ENCODE peak calls at places on chromosomes 7 and 10, in five cellular contexts. K is GM23248, N is C1 segment of cervical spinal cord, F is AG09319, W is right lobe of liver. M is an unnamed sample.
A peak's percentile ranks its signal among the peaks of the same experiment; 100 is the strongest.

GRCh38 chr10:19775286-19775685 is 40.9 kb upstream of the PLXDC2 start:
- DNase-seq in K (no peak), N (no peak), F (no peak), W (no peak), M (no peak)

GRCh38 chr7:51455948-51456347 is 139.3 kb upstream of the COBL start:
- DNase-seq in K (no peak), N (no peak), F (no peak), W (no peak), M (peak; percentile 23)

GRCh38 chr7:45697576-45698136 is 123.5 kb downstream of the ADCY1 start:
- DNase-seq in K (peak; percentile 47), N (no peak), F (no peak), W (no peak), M (no peak)

GRCh38 chr7:39595102-39595620 is 28.2 kb upstream of the RALA start:
- DNase-seq in K (no peak), N (no peak), F (no peak), W (no peak), M (no peak)

GRCh38 chr7:223118-223800 is 30.9 kb downstream of the FAM20C start:
- DNase-seq in K (no peak), N (no peak), F (no peak), W (no peak), M (no peak)

GRCh38 chr10:29917311-29917710 is 142.1 kb downstream of the JCAD start:
- DNase-seq in K (no peak), N (no peak), F (no peak), W (no peak), M (no peak)

GRCh38 chr7:5424689-5425506 is 1.3 kb upstream of the TNRC18 start:
- DNase-seq in K (peak; percentile 76), N (peak; percentile 45), F (no peak), W (peak; percentile 85), M (no peak)

GRCh38 chr7:48033922-48034321 is 1.4 kb upstream of the C7orf57 start:
- DNase-seq in K (no peak), N (no peak), F (no peak), W (no peak), M (no peak)

GRCh38 chr10:112227331-112227961 is 43.9 kb upstream of the GPAM start:
- DNase-seq in K (peak; percentile 74), N (no peak), F (peak; percentile 97), W (peak; percentile 87), M (no peak)

GRCh38 chr10:75102830-75103673 is 8.4 kb upstream of the SAMD8 start:
- DNase-seq in K (no peak), N (no peak), F (no peak), W (no peak), M (no peak)

GRCh38 chr10:5945561-5946418 is 31.6 kb downstream of the IL15RA start:
- DNase-seq in K (peak; percentile 88), N (peak; percentile 69), F (peak; percentile 98), W (peak; percentile 70), M (no peak)

GRCh38 chr7:138784692-138785091 is 13.1 kb upstream of the TMEM213 start:
- DNase-seq in K (no peak), N (no peak), F (no peak), W (no peak), M (no peak)

GRCh38 chr10:1311707-1312106 is 255.5 kb downstream of the WDR37 start:
- DNase-seq in K (no peak), N (no peak), F (no peak), W (no peak), M (no peak)

GRCh38 chr7:84042110-84042539 is 152.5 kb downstream of the SEMA3A start:
- DNase-seq in K (peak; percentile 85), N (no peak), F (peak; percentile 70), W (no peak), M (no peak)

M was measured in NAMALWA.